ENCODE peak calls at places on chromosome 16, in five cellular contexts. X is stimulated activated CD4-positive, alpha-beta T cell treated with anti-CD3 and anti-CD28 coated beads, Interleukin-4, amount 100 ng/mL, for 24 hours; I is anterior cingulate cortex; M is activated naive CD4-positive, alpha-beta T cell; R is NCI-H2029. E is an unnamed sample.

GRCh38 chr16:47971225-47971624 is 184.6 kb downstream of the ABCC12 start:
- DNase-seq in X (no peak), R (no peak), I (no peak), M (no peak), E (no peak)

GRCh38 chr16:87288753-87289362 is 28.3 kb downstream of the C16orf95 start:
- DNase-seq in X (no peak), R (peak; percentile 5), I (no peak), M (no peak), E (no peak)

GRCh38 chr16:26569793-26570192 is 496.9 kb upstream of the C16orf82 start:
- DNase-seq in M (no peak), I (peak; percentile 12), X (no peak), R (peak; percentile 52), E (no peak)

GRCh38 chr16:25709182-25709581 is 17.4 kb downstream of the HS3ST4 start:
- DNase-seq in R (no peak), X (no peak), I (no peak), M (no peak), E (no peak)

GRCh38 chr16:26276289-26276688 is 584.5 kb downstream of the HS3ST4 start:
- DNase-seq in M (no peak), I (no peak), R (no peak), X (no peak), E (no peak)

GRCh38 chr16:6081320-6081976 is 983.9 kb upstream of the EEF2KMT start:
- DNase-seq in X (no peak), R (no peak), I (peak; percentile 43), M (no peak), E (no peak)

GRCh38 chr16:23124315-23124714 is 24.9 kb downstream of the USP31 start:
- DNase-seq in R (no peak), M (no peak), I (peak; percentile 17), X (no peak), E (no peak)

GRCh38 chr16:83705856-83706255 is 101.9 kb upstream of the HSBP1 start:
- DNase-seq in X (no peak), R (no peak), M (no peak), I (no peak), E (no peak)

GRCh38 chr16:12260647-12261262 is 284.2 kb downstream of the SNX29 start:
- DNase-seq in M (no peak), I (no peak), R (no peak), X (no peak), E (no peak)

GRCh38 chr16:12584488-12585233 is 219.0 kb downstream of the CPPED1 start:
- DNase-seq in R (peak; percentile 12), X (no peak), M (no peak), I (no peak), E (no peak)

GRCh38 chr16:68590201-68590994 is 51.3 kb downstream of the ZFP90 start:
- DNase-seq in R (no peak), I (peak; percentile 24), X (peak; percentile 61), M (peak; percentile 31), E (peak; percentile 73)

GRCh38 chr16:17416461-17417221 is 54.1 kb downstream of the XYLT1 start:
- DNase-seq in M (peak; percentile 34), X (peak; percentile 62), R (no peak), I (no peak), E (no peak)

GRCh38 chr16:53769185-53769584 is 65.2 kb downstream of the FTO start:
- DNase-seq in M (no peak), X (no peak), I (no peak), R (no peak), E (no peak)

GRCh38 chr16:1778200-1779179 is 3.9 kb downstream of the SPSB3 start:
- DNase-seq in X (no peak), I (no peak), R (no peak), M (no peak), E (no peak)

GRCh38 chr16:67770371-67770991 is 35.9 kb downstream of the RANBP10 start:
- DNase-seq in I (no peak), M (no peak), X (no peak), R (no peak), E (no peak)

GRCh38 chr16:22734313-22734869 is 79.6 kb upstream of the HS3ST2 start:
- DNase-seq in I (no peak), R (no peak), M (no peak), X (no peak), E (no peak)

GRCh38 chr16:57305159-57305811 is 20.8 kb upstream of the PLLP start:
- DNase-seq in M (no peak), X (no peak), R (no peak), I (peak; percentile 38), E (no peak)

GRCh38 chr16:76278976-76279375 is 1.8 kb downstream of the CNTNAP4 start:
- DNase-seq in M (no peak), R (no peak), X (no peak), I (no peak), E (no peak)

GRCh38 chr16:85989863-85990643 is 91.1 kb downstream of the IRF8 start:
- DNase-seq in R (no peak), I (no peak), X (peak; percentile 33), M (no peak), E (no peak)

GRCh38 chr16:23500212-23500865 is 10.0 kb downstream of the GGA2 start:
- DNase-seq in X (no peak), R (no peak), I (no peak), M (no peak), E (no peak)

GRCh38 chr16:89455178-89455577 is 35.2 kb downstream of the ANKRD11 start:
- DNase-seq in X (no peak), I (no peak), R (no peak), M (no peak), E (no peak)

GRCh38 chr16:11257131-11257938 is 1.3 kb upstream of the SOCS1 start:
- DNase-seq in X (peak; percentile 68), I (peak; percentile 56), R (peak; percentile 61), M (peak; percentile 29), E (peak; percentile 75)

GRCh38 chr16:71537643-71538042 is 11.4 kb downstream of the CHST4 start:
- DNase-seq in M (peak; percentile 2), R (no peak), I (peak; percentile 18), X (peak; percentile 20), E (no peak)

GRCh38 chr16:87675111-87675510 is 72.8 kb downstream of the JPH3 start:
- DNase-seq in M (no peak), X (no peak), I (no peak), R (no peak), E (no peak)

GRCh38 chr16:61148930-61149329 is 887.3 kb downstream of the CDH8 start:
- DNase-seq in R (no peak), M (no peak), I (no peak), X (no peak), E (no peak)

GRCh38 chr16:13049688-13050087 is 148.3 kb downstream of the SHISA9 start:
- DNase-seq in I (no peak), X (no peak), M (no peak), R (no peak), E (no peak)

E was measured in breast epithelium.